ENCODE peak calls at places on chromosomes 12 and 14, in four cellular contexts. S is trophoblast cell, I is mesenchymal stem cell, P is mesendoderm. D is an unnamed sample.

GRCh38 chr14:70121521-70121920 is 67.2 kb downstream of the SLC8A3 start:
- DNase-seq in I (no peak), S (no peak), P (peak; percentile 70), D (no peak)

GRCh38 chr12:120538281-120539156 is 4.4 kb downstream of the RNF10 start:
- DNase-seq in S (no peak), I (peak; percentile 15), P (no peak), D (no peak)

GRCh38 chr14:39956372-39956771 is 524.1 kb upstream of the FBXO33 start:
- DNase-seq in S (no peak), P (no peak), I (no peak), D (no peak)

GRCh38 chr14:80055912-80056801 is 155.1 kb downstream of the DIO2 start:
- DNase-seq in P (peak; percentile 72), I (peak; percentile 63), S (peak; percentile 51), D (peak; percentile 58)

GRCh38 chr12:115761784-115762183 is 515.7 kb downstream of the MED13L start:
- DNase-seq in I (no peak), P (peak; percentile 10), S (no peak), D (no peak)

GRCh38 chr12:6376079-6376941 is 947 bp upstream of the SCNN1A start:
- DNase-seq in I (peak; percentile 56), S (peak; percentile 48), P (peak; percentile 92), D (peak; percentile 74)

GRCh38 chr14:24710403-24711063 is 76.5 kb upstream of the GZMB start:
- DNase-seq in P (peak; percentile 69), I (peak; percentile 43), S (peak; percentile 36), D (peak; percentile 67)

GRCh38 chr12:117125275-117125613 is 26.0 kb upstream of the TESC start:
- DNase-seq in P (no peak), I (peak; percentile 70), S (no peak), D (no peak)

GRCh38 chr14:62694075-62694474 is 351.2 kb downstream of the KCNH5 start:
- DNase-seq in S (no peak), I (peak; percentile 81), P (no peak), D (no peak)

GRCh38 chr12:42396473-42397259 is 70.7 kb downstream of the PPHLN1 start:
- DNase-seq in S (no peak), P (no peak), I (no peak), D (no peak)

GRCh38 chr12:3022961-3023360 is 54.2 kb upstream of the TSPAN9 start:
- DNase-seq in I (no peak), S (no peak), P (no peak), D (no peak)

GRCh38 chr12:113299619-113300237 is 35.2 kb downstream of the SLC8B1 start:
- DNase-seq in P (peak; percentile 96), I (peak; percentile 86), S (peak; percentile 77), D (no peak)
- H4K8ac ChIP-seq in P (no peak overlapping the region), I (peak overlapping the region; percentile 76), S (peak overlapping the region; percentile 66), D (peak overlapping the region; percentile 9)

GRCh38 chr14:90382491-90383125 is 14.2 kb upstream of the CALM1 start:
- DNase-seq in P (peak; percentile 83), S (peak; percentile 75), I (peak; percentile 92), D (no peak)
- H4K8ac ChIP-seq in P (peak overlapping the region; percentile 78), S (peak overlapping the region; percentile 94), I (peak overlapping the region; percentile 95), D (peak overlapping the region; percentile 95)

GRCh38 chr14:23320584-23321571 is at the start of gene PABPN1:
- DNase-seq in S (peak; percentile 100), I (peak; percentile 100), P (peak; percentile 100), D (peak; percentile 99)

GRCh38 chr14:23322568-23323517 is 1.6 kb downstream of the PABPN1 start:
- DNase-seq in P (no peak), S (no peak), I (no peak), D (no peak)

GRCh38 chr14:23323838-23324454 is 2.7 kb downstream of the PABPN1 start:
- DNase-seq in P (no peak), I (no peak), S (no peak), D (no peak)

GRCh38 chr14:23319746-23320583 is 1.3 kb upstream of the PABPN1 start:
- DNase-seq in P (no peak), S (no peak), I (no peak), D (peak; percentile 28)

GRCh38 chr14:23321572-23322547 is 603 bp downstream of the PABPN1 start:
- DNase-seq in P (peak; percentile 58), S (peak; percentile 7), I (peak; percentile 64), D (no peak)
- H4K8ac ChIP-seq in P (peak overlapping the region; percentile 94), S (peak overlapping the region; percentile 99), I (peak overlapping the region; percentile 96), D (peak overlapping the region; percentile 99)

DNA sequence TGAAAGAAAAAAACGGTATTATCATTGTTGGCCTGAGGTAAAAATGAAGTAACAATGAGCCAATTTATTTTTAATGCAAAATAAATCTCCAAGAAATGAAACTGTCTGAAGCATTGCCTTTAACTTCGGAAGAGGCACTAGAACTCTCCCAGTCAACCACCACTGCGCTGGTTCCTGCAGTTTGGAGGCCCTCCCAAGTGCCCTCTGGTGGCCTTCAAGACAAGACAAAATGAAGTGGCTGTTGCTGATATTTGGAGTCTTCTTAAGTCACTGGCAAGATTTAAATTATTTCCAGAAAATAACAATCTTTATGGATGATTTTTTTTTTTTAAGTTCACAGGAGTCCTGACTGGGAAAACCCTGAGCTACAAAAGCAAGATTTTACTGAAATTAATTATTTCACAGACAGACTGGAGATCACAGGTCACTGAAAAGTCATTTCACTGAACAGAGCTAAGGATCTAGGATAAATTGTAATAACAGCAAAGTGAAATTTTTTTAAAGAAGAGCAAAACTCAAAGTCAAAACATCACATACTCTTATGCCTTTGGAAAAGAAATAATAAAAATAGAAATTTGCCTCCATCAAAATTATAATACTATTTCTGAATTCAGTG is 58.2 kb downstream of the DICER1 start:
- DNase-seq in P (peak; percentile 84), I (peak; percentile 64), S (peak; percentile 48), D (no peak)
- H4K8ac ChIP-seq in P (no peak overlapping the region), I (no peak overlapping the region), S (no peak overlapping the region), D (no peak overlapping the region)

DNA sequence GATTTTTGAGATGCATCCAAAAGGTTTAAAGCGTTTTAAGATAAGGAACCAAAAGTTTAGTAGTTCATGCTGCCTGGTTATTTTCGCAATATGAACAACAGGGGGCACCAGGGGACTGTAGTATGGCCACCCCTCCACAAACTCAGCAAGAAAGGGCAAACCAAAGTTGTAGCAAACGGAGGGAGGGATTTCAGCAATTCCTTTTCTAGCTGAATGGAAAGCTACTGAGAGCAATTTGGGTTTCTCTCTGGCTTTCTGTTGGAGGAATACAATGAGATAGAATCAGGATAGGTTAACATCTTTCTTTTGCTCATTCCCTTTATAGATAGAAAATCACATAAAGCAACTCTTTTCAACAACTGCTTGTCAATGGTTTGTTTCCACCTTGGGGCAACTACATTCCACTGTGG is 62.5 kb downstream of the DRAM1 start:
- DNase-seq in P (peak; percentile 87), S (peak; percentile 46), I (peak; percentile 78), D (peak; percentile 55)
- H4K8ac ChIP-seq in P (no peak overlapping the region), S (no peak overlapping the region), I (no peak overlapping the region), D (no peak overlapping the region)

GRCh38 chr12:92144631-92145480 is 790 bp downstream of the BTG1 start:
- DNase-seq in I (peak; percentile 60), S (peak; percentile 69), P (peak; percentile 75), D (no peak)
- H4K8ac ChIP-seq in I (peak overlapping the region; percentile 87), S (peak overlapping the region; percentile 59), P (peak overlapping the region; percentile 7), D (peak overlapping the region; percentile 93)

GRCh38 chr12:131455218-131455506 is 255.7 kb upstream of the SFSWAP start:
- DNase-seq in I (no peak), S (no peak), P (no peak), D (no peak)

GRCh38 chr12:131456301-131457027 is 254.4 kb upstream of the SFSWAP start:
- DNase-seq in P (no peak), S (no peak), I (no peak), D (no peak)

GRCh38 chr12:131457028-131457310 is 253.9 kb upstream of the SFSWAP start:
- DNase-seq in P (no peak), S (no peak), I (no peak), D (no peak)

GRCh38 chr12:131454418-131455217 is 256.3 kb upstream of the SFSWAP start:
- DNase-seq in P (peak; percentile 91), I (no peak), S (peak; percentile 6), D (peak; percentile 72)

GRCh38 chr12:131455581-131456110 is 255.2 kb upstream of the SFSWAP start:
- DNase-seq in S (no peak), P (no peak), I (no peak), D (no peak)
- H4K8ac ChIP-seq in S (no peak overlapping the region), P (no peak overlapping the region), I (no peak overlapping the region), D (no peak overlapping the region)

GRCh38 chr14:74619672-74620131 is 7.7 kb upstream of the LTBP2 start:
- DNase-seq in S (peak; percentile 33), P (peak; percentile 64), I (peak; percentile 99), D (no peak)
- H4K8ac ChIP-seq in S (peak overlapping the region; percentile 39), P (no peak overlapping the region), I (peak overlapping the region; percentile 94), D (no peak overlapping the region)

D was measured in H1.